ENCODE peak calls at places on chromosome 21, in six cellular contexts. One of them, this sample, is unnamed.
A peak's percentile ranks its signal among the peaks of the same experiment; 100 is the strongest.

GRCh38 chr21:36385909-36386642 is 884 bp downstream of the CHAF1B start:
- DNase-seq in D341Med: no peak
- DNase-seq in caudate nucleus: no peak
- DNase-seq in effector memory CD4-positive, alpha-beta T cell: no peak
- DNase-seq in effector CD8-positive, alpha-beta T cell: no peak
- DNase-seq in stimulated activated CD4-positive, alpha-beta T cell treated with anti-CD3 and anti-CD28 coated beads, Interleukin-2, amount 100 ng/mL, for 4 hours: no peak
- DNase-seq in this sample: no peak

GRCh38 chr21:44455524-44456206 is 355 bp downstream of the LRRC3 start:
- DNase-seq in stimulated activated CD4-positive, alpha-beta T cell treated with anti-CD3 and anti-CD28 coated beads, Interleukin-2, amount 100 ng/mL, for 4 hours: no peak
- DNase-seq in effector memory CD4-positive, alpha-beta T cell: no peak
- DNase-seq in effector CD8-positive, alpha-beta T cell: no peak
- DNase-seq in caudate nucleus: no peak
- DNase-seq in D341Med: peak; percentile 72
- DNase-seq in this sample: no peak

GRCh38 chr21:17726047-17726446 is 93.1 kb downstream of the C21orf91 start:
- DNase-seq in effector memory CD4-positive, alpha-beta T cell: no peak
- DNase-seq in D341Med: no peak
- DNase-seq in effector CD8-positive, alpha-beta T cell: no peak
- DNase-seq in caudate nucleus: no peak
- DNase-seq in stimulated activated CD4-positive, alpha-beta T cell treated with anti-CD3 and anti-CD28 coated beads, Interleukin-2, amount 100 ng/mL, for 4 hours: no peak
- DNase-seq in this sample: no peak

GRCh38 chr21:45524756-45525152 is 17.5 kb downstream of the SLC19A1 start:
- DNase-seq in effector memory CD4-positive, alpha-beta T cell: no peak
- DNase-seq in effector CD8-positive, alpha-beta T cell: no peak
- DNase-seq in D341Med: no peak
- DNase-seq in caudate nucleus: no peak
- DNase-seq in stimulated activated CD4-positive, alpha-beta T cell treated with anti-CD3 and anti-CD28 coated beads, Interleukin-2, amount 100 ng/mL, for 4 hours: no peak
- DNase-seq in this sample: no peak

GRCh38 chr21:33881689-33882440 is 33.7 kb downstream of the ATP5PO start:
- DNase-seq in stimulated activated CD4-positive, alpha-beta T cell treated with anti-CD3 and anti-CD28 coated beads, Interleukin-2, amount 100 ng/mL, for 4 hours: no peak
- DNase-seq in caudate nucleus: no peak
- DNase-seq in effector CD8-positive, alpha-beta T cell: no peak
- DNase-seq in D341Med: no peak
- DNase-seq in effector memory CD4-positive, alpha-beta T cell: no peak
- DNase-seq in this sample: no peak

GRCh38 chr21:45975017-45975595 is 6.5 kb upstream of the COL6A1 start:
- DNase-seq in caudate nucleus: no peak
- DNase-seq in effector memory CD4-positive, alpha-beta T cell: no peak
- DNase-seq in D341Med: no peak
- DNase-seq in effector CD8-positive, alpha-beta T cell: no peak
- DNase-seq in stimulated activated CD4-positive, alpha-beta T cell treated with anti-CD3 and anti-CD28 coated beads, Interleukin-2, amount 100 ng/mL, for 4 hours: no peak
- DNase-seq in this sample: no peak

GRCh38 chr21:17911628-17912027 is 92.5 kb upstream of the C21orf91 start:
- DNase-seq in effector CD8-positive, alpha-beta T cell: no peak
- DNase-seq in D341Med: no peak
- DNase-seq in caudate nucleus: no peak
- DNase-seq in stimulated activated CD4-positive, alpha-beta T cell treated with anti-CD3 and anti-CD28 coated beads, Interleukin-2, amount 100 ng/mL, for 4 hours: no peak
- DNase-seq in effector memory CD4-positive, alpha-beta T cell: no peak
- DNase-seq in this sample: no peak

GRCh38 chr21:41470054-41470453 is 37.9 kb downstream of the TMPRSS2 start:
- DNase-seq in stimulated activated CD4-positive, alpha-beta T cell treated with anti-CD3 and anti-CD28 coated beads, Interleukin-2, amount 100 ng/mL, for 4 hours: no peak
- DNase-seq in effector CD8-positive, alpha-beta T cell: no peak
- DNase-seq in effector memory CD4-positive, alpha-beta T cell: no peak
- DNase-seq in caudate nucleus: no peak
- DNase-seq in D341Med: no peak
- DNase-seq in this sample: no peak

GRCh38 chr21:36544545-36544944 is 64.6 kb upstream of the CLDN14 start:
- DNase-seq in effector CD8-positive, alpha-beta T cell: no peak
- DNase-seq in D341Med: no peak
- DNase-seq in effector memory CD4-positive, alpha-beta T cell: no peak
- DNase-seq in stimulated activated CD4-positive, alpha-beta T cell treated with anti-CD3 and anti-CD28 coated beads, Interleukin-2, amount 100 ng/mL, for 4 hours: no peak
- DNase-seq in caudate nucleus: no peak
- DNase-seq in this sample: no peak

GRCh38 chr21:24204641-24205040 is 1402.6 kb downstream of the MRPL39 start:
- DNase-seq in D341Med: peak; percentile 36
- DNase-seq in effector CD8-positive, alpha-beta T cell: no peak
- DNase-seq in effector memory CD4-positive, alpha-beta T cell: no peak
- DNase-seq in caudate nucleus: no peak
- DNase-seq in stimulated activated CD4-positive, alpha-beta T cell treated with anti-CD3 and anti-CD28 coated beads, Interleukin-2, amount 100 ng/mL, for 4 hours: no peak
- DNase-seq in this sample: no peak

GRCh38 chr21:34336245-34336644 is 27.6 kb upstream of the KCNE2 start:
- DNase-seq in D341Med: no peak
- DNase-seq in effector memory CD4-positive, alpha-beta T cell: no peak
- DNase-seq in caudate nucleus: no peak
- DNase-seq in stimulated activated CD4-positive, alpha-beta T cell treated with anti-CD3 and anti-CD28 coated beads, Interleukin-2, amount 100 ng/mL, for 4 hours: no peak
- DNase-seq in effector CD8-positive, alpha-beta T cell: no peak
- DNase-seq in this sample: no peak

GRCh38 chr21:14523234-14523633 is 22.9 kb downstream of the SAMSN1 start:
- DNase-seq in effector CD8-positive, alpha-beta T cell: no peak
- DNase-seq in stimulated activated CD4-positive, alpha-beta T cell treated with anti-CD3 and anti-CD28 coated beads, Interleukin-2, amount 100 ng/mL, for 4 hours: peak; percentile 34
- DNase-seq in caudate nucleus: no peak
- DNase-seq in D341Med: no peak
- DNase-seq in effector memory CD4-positive, alpha-beta T cell: no peak
- DNase-seq in this sample: no peak

GRCh38 chr21:41885341-41886024 is 6.3 kb upstream of the PRDM15 start:
- DNase-seq in caudate nucleus: no peak
- DNase-seq in effector memory CD4-positive, alpha-beta T cell: no peak
- DNase-seq in D341Med: no peak
- DNase-seq in effector CD8-positive, alpha-beta T cell: no peak
- DNase-seq in stimulated activated CD4-positive, alpha-beta T cell treated with anti-CD3 and anti-CD28 coated beads, Interleukin-2, amount 100 ng/mL, for 4 hours: no peak
- DNase-seq in this sample: no peak

GRCh38 chr21:35578831-35579470 is 481.4 kb downstream of the SETD4 start:
- DNase-seq in caudate nucleus: no peak
- DNase-seq in effector CD8-positive, alpha-beta T cell: no peak
- DNase-seq in stimulated activated CD4-positive, alpha-beta T cell treated with anti-CD3 and anti-CD28 coated beads, Interleukin-2, amount 100 ng/mL, for 4 hours: no peak
- DNase-seq in effector memory CD4-positive, alpha-beta T cell: no peak
- DNase-seq in D341Med: no peak
- DNase-seq in this sample: no peak

GRCh38 chr21:45545691-45546531 is 3.7 kb upstream of the SLC19A1 start:
- DNase-seq in effector memory CD4-positive, alpha-beta T cell: no peak
- DNase-seq in stimulated activated CD4-positive, alpha-beta T cell treated with anti-CD3 and anti-CD28 coated beads, Interleukin-2, amount 100 ng/mL, for 4 hours: no peak
- DNase-seq in caudate nucleus: no peak
- DNase-seq in effector CD8-positive, alpha-beta T cell: no peak
- DNase-seq in D341Med: peak; percentile 20
- DNase-seq in this sample: no peak

GRCh38 chr21:39048574-39048973 is 134.7 kb downstream of the PSMG1 start:
- DNase-seq in stimulated activated CD4-positive, alpha-beta T cell treated with anti-CD3 and anti-CD28 coated beads, Interleukin-2, amount 100 ng/mL, for 4 hours: no peak
- DNase-seq in effector memory CD4-positive, alpha-beta T cell: no peak
- DNase-seq in D341Med: no peak
- DNase-seq in caudate nucleus: no peak
- DNase-seq in effector CD8-positive, alpha-beta T cell: no peak
- DNase-seq in this sample: no peak

GRCh38 chr21:43645414-43645891 is 13.8 kb downstream of the HSF2BP start:
- DNase-seq in effector CD8-positive, alpha-beta T cell: no peak
- DNase-seq in stimulated activated CD4-positive, alpha-beta T cell treated with anti-CD3 and anti-CD28 coated beads, Interleukin-2, amount 100 ng/mL, for 4 hours: no peak
- DNase-seq in D341Med: no peak
- DNase-seq in effector memory CD4-positive, alpha-beta T cell: no peak
- DNase-seq in caudate nucleus: no peak
- DNase-seq in this sample: no peak

GRCh38 chr21:46024983-46025860 is 43.7 kb downstream of the COL6A1 start:
- DNase-seq in stimulated activated CD4-positive, alpha-beta T cell treated with anti-CD3 and anti-CD28 coated beads, Interleukin-2, amount 100 ng/mL, for 4 hours: no peak
- DNase-seq in effector CD8-positive, alpha-beta T cell: no peak
- DNase-seq in effector memory CD4-positive, alpha-beta T cell: no peak
- DNase-seq in caudate nucleus: no peak
- DNase-seq in D341Med: no peak
- DNase-seq in this sample: no peak

GRCh38 chr21:45482899-45483821 is 59.1 kb downstream of the SLC19A1 start:
- DNase-seq in caudate nucleus: no peak
- DNase-seq in D341Med: no peak
- DNase-seq in effector memory CD4-positive, alpha-beta T cell: no peak
- DNase-seq in stimulated activated CD4-positive, alpha-beta T cell treated with anti-CD3 and anti-CD28 coated beads, Interleukin-2, amount 100 ng/mL, for 4 hours: no peak
- DNase-seq in effector CD8-positive, alpha-beta T cell: peak; percentile 9
- DNase-seq in this sample: no peak

GRCh38 chr21:34510148-34511142 is 1.6 kb downstream of the KCNE1 start:
- DNase-seq in stimulated activated CD4-positive, alpha-beta T cell treated with anti-CD3 and anti-CD28 coated beads, Interleukin-2, amount 100 ng/mL, for 4 hours: peak; percentile 16
- DNase-seq in caudate nucleus: no peak
- DNase-seq in effector memory CD4-positive, alpha-beta T cell: no peak
- DNase-seq in effector CD8-positive, alpha-beta T cell: no peak
- DNase-seq in D341Med: peak; percentile 50
- DNase-seq in this sample: no peak

GRCh38 chr21:26811031-26811430 is 34.2 kb downstream of the ADAMTS1 start:
- DNase-seq in effector CD8-positive, alpha-beta T cell: no peak
- DNase-seq in effector memory CD4-positive, alpha-beta T cell: no peak
- DNase-seq in D341Med: no peak
- DNase-seq in stimulated activated CD4-positive, alpha-beta T cell treated with anti-CD3 and anti-CD28 coated beads, Interleukin-2, amount 100 ng/mL, for 4 hours: no peak
- DNase-seq in caudate nucleus: no peak
- DNase-seq in this sample: no peak

GRCh38 chr21:44891631-44892031 is 18.1 kb upstream of the PTTG1IP start:
- DNase-seq in stimulated activated CD4-positive, alpha-beta T cell treated with anti-CD3 and anti-CD28 coated beads, Interleukin-2, amount 100 ng/mL, for 4 hours: no peak
- DNase-seq in effector CD8-positive, alpha-beta T cell: no peak
- DNase-seq in effector memory CD4-positive, alpha-beta T cell: no peak
- DNase-seq in caudate nucleus: no peak
- DNase-seq in D341Med: no peak
- DNase-seq in this sample: no peak

GRCh38 chr21:38721983-38722382 is 83.7 kb upstream of the ETS2 start:
- DNase-seq in caudate nucleus: no peak
- DNase-seq in effector memory CD4-positive, alpha-beta T cell: no peak
- DNase-seq in D341Med: no peak
- DNase-seq in effector CD8-positive, alpha-beta T cell: no peak
- DNase-seq in stimulated activated CD4-positive, alpha-beta T cell treated with anti-CD3 and anti-CD28 coated beads, Interleukin-2, amount 100 ng/mL, for 4 hours: no peak
- DNase-seq in this sample: no peak

GRCh38 chr21:34722684-34723300 is 54.0 kb downstream of the CLIC6 start:
- DNase-seq in effector CD8-positive, alpha-beta T cell: peak; percentile 11
- DNase-seq in stimulated activated CD4-positive, alpha-beta T cell treated with anti-CD3 and anti-CD28 coated beads, Interleukin-2, amount 100 ng/mL, for 4 hours: no peak
- DNase-seq in caudate nucleus: no peak
- DNase-seq in D341Med: no peak
- DNase-seq in effector memory CD4-positive, alpha-beta T cell: no peak
- DNase-seq in this sample: no peak

GRCh38 chr21:37796011-37796410 is 120.2 kb downstream of the KCNJ6 start:
- DNase-seq in effector memory CD4-positive, alpha-beta T cell: no peak
- DNase-seq in caudate nucleus: no peak
- DNase-seq in effector CD8-positive, alpha-beta T cell: no peak
- DNase-seq in stimulated activated CD4-positive, alpha-beta T cell treated with anti-CD3 and anti-CD28 coated beads, Interleukin-2, amount 100 ng/mL, for 4 hours: no peak
- DNase-seq in D341Med: no peak
- DNase-seq in this sample: no peak

GRCh38 chr21:35336534-35336933 is 287.4 kb upstream of the RUNX1 start:
- DNase-seq in caudate nucleus: no peak
- DNase-seq in stimulated activated CD4-positive, alpha-beta T cell treated with anti-CD3 and anti-CD28 coated beads, Interleukin-2, amount 100 ng/mL, for 4 hours: no peak
- DNase-seq in D341Med: no peak
- DNase-seq in effector memory CD4-positive, alpha-beta T cell: no peak
- DNase-seq in effector CD8-positive, alpha-beta T cell: no peak
- DNase-seq in this sample: no peak

GRCh38 chr21:15051652-15052554 is 12.9 kb downstream of the NRIP1 start:
- DNase-seq in effector CD8-positive, alpha-beta T cell: no peak
- DNase-seq in D341Med: no peak
- DNase-seq in stimulated activated CD4-positive, alpha-beta T cell treated with anti-CD3 and anti-CD28 coated beads, Interleukin-2, amount 100 ng/mL, for 4 hours: no peak
- DNase-seq in caudate nucleus: no peak
- DNase-seq in effector memory CD4-positive, alpha-beta T cell: no peak
- DNase-seq in this sample: no peak

GRCh38 chr21:28239345-28239744 is 753.3 kb downstream of the LTN1 start:
- DNase-seq in D341Med: no peak
- DNase-seq in caudate nucleus: no peak
- DNase-seq in effector memory CD4-positive, alpha-beta T cell: no peak
- DNase-seq in stimulated activated CD4-positive, alpha-beta T cell treated with anti-CD3 and anti-CD28 coated beads, Interleukin-2, amount 100 ng/mL, for 4 hours: no peak
- DNase-seq in effector CD8-positive, alpha-beta T cell: no peak
- DNase-seq in this sample: no peak

GRCh38 chr21:31347435-31348032 is 3.5 kb upstream of the TIAM1 start:
- DNase-seq in D341Med: peak; percentile 54
- DNase-seq in stimulated activated CD4-positive, alpha-beta T cell treated with anti-CD3 and anti-CD28 coated beads, Interleukin-2, amount 100 ng/mL, for 4 hours: no peak
- DNase-seq in caudate nucleus: no peak
- DNase-seq in effector memory CD4-positive, alpha-beta T cell: no peak
- DNase-seq in effector CD8-positive, alpha-beta T cell: no peak
- DNase-seq in this sample: no peak

GRCh38 chr21:46154955-46155513 is 345 bp downstream of the FTCD start:
- DNase-seq in caudate nucleus: no peak
- DNase-seq in effector CD8-positive, alpha-beta T cell: no peak
- DNase-seq in effector memory CD4-positive, alpha-beta T cell: no peak
- DNase-seq in D341Med: no peak
- DNase-seq in stimulated activated CD4-positive, alpha-beta T cell treated with anti-CD3 and anti-CD28 coated beads, Interleukin-2, amount 100 ng/mL, for 4 hours: no peak
- DNase-seq in this sample: peak; percentile 82